ENCODE peak calls at places on chromosomes 16 and 17, in seven cellular contexts. H, R, L, A, G, Q and T are unnamed samples.

GRCh38 chr17:77645441-77646430 is 312.8 kb upstream of the TNRC6C start:
- DNase-seq in A (peak; percentile 27), G (peak; percentile 76), R (peak; percentile 32), L (no peak), H (no peak), Q (no peak), T (peak; percentile 57)

GRCh38 chr16:87918314-87918713 is 18.0 kb downstream of the CA5A start:
- DNase-seq in L (no peak), H (no peak), Q (no peak), G (no peak), A (peak; percentile 26), R (no peak), T (no peak)

GRCh38 chr16:66606000-66606751 is 1.7 kb downstream of the CMTM3 start:
- DNase-seq in A (no peak), L (no peak), G (no peak), Q (no peak), R (no peak), H (no peak), T (no peak)

GRCh38 chr17:79791354-79792123 is 5.3 kb downstream of the CBX8 start:
- DNase-seq in L (no peak), Q (no peak), G (no peak), R (peak; percentile 57), H (no peak), A (no peak), T (peak; percentile 79)

GRCh38 chr17:55319933-55320593 is 55.3 kb downstream of the HLF start:
- DNase-seq in A (no peak), L (no peak), R (no peak), H (no peak), Q (no peak), G (no peak), T (no peak)

GRCh38 chr17:80339118-80339517 is 75.8 kb upstream of the ENDOV start:
- DNase-seq in H (no peak), R (no peak), L (no peak), A (no peak), G (no peak), Q (no peak), T (no peak)

GRCh38 chr17:11853321-11854151 is 143.7 kb downstream of the ZNF18 start:
- DNase-seq in R (no peak), Q (no peak), G (no peak), H (no peak), A (peak; percentile 24), L (no peak), T (no peak)

GRCh38 chr17:76670020-76670707 is 26.6 kb upstream of the ST6GALNAC1 start:
- DNase-seq in Q (no peak), A (no peak), G (peak; percentile 61), L (no peak), H (no peak), R (no peak), T (no peak)

GRCh38 chr17:31155208-31155810 is 60.5 kb downstream of the NF1 start:
- DNase-seq in R (no peak), H (no peak), Q (peak; percentile 27), A (peak; percentile 47), G (no peak), L (no peak), T (no peak)

GRCh38 chr17:76032073-76032779 is 5.1 kb upstream of the EVPL start:
- DNase-seq in H (no peak), Q (no peak), A (no peak), R (no peak), L (no peak), G (no peak), T (no peak)

GRCh38 chr17:35161281-35161761 is 13.7 kb downstream of the UNC45B start:
- DNase-seq in L (no peak), A (no peak), H (no peak), Q (no peak), R (no peak), G (peak; percentile 50), T (no peak)

GRCh38 chr17:82835766-82836512 is 3.9 kb downstream of the ZNF750 start:
- DNase-seq in H (no peak), L (no peak), G (no peak), A (no peak), R (peak; percentile 39), Q (no peak), T (peak; percentile 76)

GRCh38 chr17:46159686-46160085 is 33.5 kb downstream of the KANSL1 start:
- DNase-seq in G (no peak), Q (peak; percentile 87), A (peak; percentile 97), L (no peak), H (no peak), R (no peak), T (no peak)
- H3K4me1 ChIP-seq in G (peaks cover 98% of the 10 kb centered on the region), Q (peaks cover 20% of the 10 kb centered on the region), A (peaks cover 7% of the 10 kb centered on the region), L (peaks cover 88% of the 10 kb centered on the region), H (no peaks in the 10 kb centered on the region), R (peaks cover 80% of the 10 kb centered on the region), T (peaks cover 7% of the 10 kb centered on the region)

GRCh38 chr17:72119280-72119962 is 1.4 kb upstream of the SOX9 start:
- DNase-seq in G (no peak), H (no peak), R (peak; percentile 55), L (no peak), Q (no peak), A (no peak), T (no peak)

GRCh38 chr17:72119963-72120877 is 600 bp upstream of the SOX9 start:
- DNase-seq in L (peak; percentile 50), H (peak; percentile 57), R (peak; percentile 73), A (peak; percentile 87), G (no peak), Q (peak; percentile 91), T (peak; percentile 89)

GRCh38 chr17:72117748-72118587 is 2.9 kb upstream of the SOX9 start:
- DNase-seq in A (no peak), R (peak; percentile 55), G (no peak), H (no peak), L (no peak), Q (no peak), T (peak; percentile 88)

GRCh38 chr17:72117470-72117747 is 3.4 kb upstream of the SOX9 start:
- DNase-seq in A (no peak), Q (no peak), H (no peak), G (no peak), L (no peak), R (no peak), T (no peak)

GRCh38 chr17:72118588-72119279 is 2.1 kb upstream of the SOX9 start:
- DNase-seq in H (peak; percentile 52), R (peak; percentile 78), L (peak; percentile 52), Q (peak; percentile 88), G (no peak), A (peak; percentile 84), T (peak; percentile 94)
- H3K27me3 ChIP-seq in H (no peaks in the 10 kb centered on the region), R (peaks cover 96% of the 10 kb centered on the region), L (peaks cover 94% of the 10 kb centered on the region), Q (peaks cover 11% of the 10 kb centered on the region), G (peaks cover 9% of the 10 kb centered on the region), A (peaks cover 28% of the 10 kb centered on the region), T (peaks cover 95% of the 10 kb centered on the region)

DNA sequence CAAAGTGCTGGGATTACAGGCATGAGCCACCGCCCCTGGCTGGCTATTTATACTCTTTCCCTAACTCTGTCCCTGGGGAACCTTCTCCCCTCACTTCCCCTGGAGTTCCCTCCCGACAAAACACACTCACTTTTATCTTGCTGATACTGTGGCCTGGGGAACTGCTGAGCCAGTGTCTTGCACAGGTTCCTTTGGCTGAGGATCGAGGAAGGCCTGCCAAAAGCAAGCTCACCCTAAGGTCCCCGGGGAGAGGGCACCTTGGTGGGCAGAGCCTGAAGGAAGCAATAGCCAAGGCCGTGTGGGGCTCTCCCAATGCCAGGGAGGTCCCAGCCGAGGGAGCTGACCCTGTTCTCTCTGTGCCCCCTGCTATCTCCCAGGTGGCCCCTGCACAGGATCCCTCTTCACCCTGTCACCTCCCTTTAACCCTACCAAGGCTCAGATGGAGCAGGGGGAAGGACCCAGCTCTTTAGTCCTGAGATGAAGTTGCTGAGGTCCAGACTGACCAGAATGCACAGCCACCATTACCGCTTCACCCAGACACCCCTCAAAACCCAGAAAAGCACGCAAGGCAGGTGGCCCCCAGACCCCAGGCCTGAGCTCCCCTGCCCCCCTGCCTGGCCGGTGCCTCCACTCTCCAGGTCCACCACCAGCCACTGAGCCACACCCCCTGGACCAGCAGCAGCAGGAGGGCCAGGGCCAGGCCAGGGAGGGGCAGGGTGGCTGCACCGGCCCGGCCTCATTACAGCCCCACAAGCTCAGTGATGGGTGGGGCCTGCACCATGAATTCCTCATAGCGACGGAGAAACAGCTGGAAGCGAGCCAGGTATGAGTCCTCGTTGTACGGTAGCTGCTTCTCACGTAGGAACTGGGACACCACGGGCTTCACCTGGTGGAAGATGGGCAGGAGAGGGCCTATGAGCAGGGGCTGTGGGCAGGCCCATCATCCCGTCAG is 5.1 kb upstream of the FDXR start:
- DNase-seq in R (no peak), Q (no peak), H (peak; percentile 79), L (no peak), A (no peak), G (no peak), T (no peak)
- H3K27ac ChIP-seq in R (no peak overlapping the region), Q (no peak overlapping the region), H (no peak overlapping the region), L (peak overlapping the region; percentile 38), A (no peak overlapping the region), G (peak overlapping the region; percentile 38), T (no peak overlapping the region)

GRCh38 chr16:70430667-70431536 is 8.0 kb downstream of the ST3GAL2 start:
- DNase-seq in G (peak; percentile 67), A (no peak), H (peak; percentile 65), Q (peak; percentile 24), R (peak; percentile 78), L (no peak), T (peak; percentile 79)
- H3K4me1 ChIP-seq in G (peaks cover 52% of the 10 kb centered on the region), A (peaks cover 34% of the 10 kb centered on the region), H (peaks cover 44% of the 10 kb centered on the region), Q (peaks cover 46% of the 10 kb centered on the region), R (peaks cover 57% of the 10 kb centered on the region), L (peaks cover 96% of the 10 kb centered on the region), T (peaks cover 39% of the 10 kb centered on the region)

GRCh38 chr17:47853616-47854015 is 2.7 kb upstream of the SP6 start:
- DNase-seq in Q (no peak), H (no peak), L (no peak), A (no peak), R (peak; percentile 16), G (no peak), T (no peak)
- H3K27me3 ChIP-seq in Q (peaks cover 75% of the 10 kb centered on the region), H (no peaks in the 10 kb centered on the region), L (peaks cover 97% of the 10 kb centered on the region), A (peaks cover 43% of the 10 kb centered on the region), R (peaks cover 85% of the 10 kb centered on the region), G (peaks cover 41% of the 10 kb centered on the region), T (peaks cover 69% of the 10 kb centered on the region)

GRCh38 chr16:54455021-54455725 is 168.6 kb upstream of the IRX3 start:
- DNase-seq in G (no peak), L (no peak), Q (no peak), A (no peak), H (no peak), R (no peak), T (no peak)
- H3K27ac ChIP-seq in G (no peak overlapping the region), L (no peak overlapping the region), Q (no peak overlapping the region), A (no peak overlapping the region), H (no peak overlapping the region), R (no peak overlapping the region), T (peak overlapping the region; percentile 26)

GRCh38 chr17:19492140-19492539 is 41.5 kb upstream of the SLC47A1 start:
- DNase-seq in Q (no peak), L (no peak), G (no peak), H (no peak), A (no peak), R (peak; percentile 67), T (peak; percentile 63)
- H3K4me1 ChIP-seq in Q (no peaks in the 10 kb centered on the region), L (no peaks in the 10 kb centered on the region), G (no peaks in the 10 kb centered on the region), H (no peaks in the 10 kb centered on the region), A (no peaks in the 10 kb centered on the region), R (peaks cover 36% of the 10 kb centered on the region), T (no peaks in the 10 kb centered on the region)

DNA sequence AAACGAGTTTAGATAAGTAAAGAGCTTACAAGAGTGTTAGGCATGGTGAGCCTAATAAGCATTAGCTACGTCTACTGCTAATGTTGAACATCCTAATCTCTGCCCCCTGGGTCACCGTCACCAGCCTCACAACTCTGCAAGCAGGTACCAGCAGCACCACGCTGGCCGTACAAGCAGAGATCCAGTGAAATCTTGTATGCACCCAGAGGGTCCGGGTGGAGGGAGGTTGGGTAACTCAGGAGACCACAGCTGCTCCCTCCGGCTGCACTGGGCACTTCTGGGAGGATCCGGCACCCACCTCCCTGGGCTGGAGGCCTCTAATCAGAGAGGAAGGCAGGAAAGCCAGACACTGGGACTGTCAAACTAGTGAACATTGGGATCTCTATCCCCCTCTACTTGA is 8.4 kb upstream of the OR1F1 start:
- DNase-seq in Q (no peak), A (no peak), R (no peak), G (no peak), L (no peak), H (no peak), T (no peak)
- H3K27me3 ChIP-seq in Q (peaks cover 38% of the 10 kb centered on the region), A (peaks cover 7% of the 10 kb centered on the region), R (peaks cover 27% of the 10 kb centered on the region), G (peaks cover 72% of the 10 kb centered on the region), L (peaks cover 100% of the 10 kb centered on the region), H (no peaks in the 10 kb centered on the region), T (peaks cover 90% of the 10 kb centered on the region)